ENCODE peak calls at places on chromosomes 7 and 10, in five cellular contexts. Q, W, J, X and N are unnamed samples.
A peak's percentile ranks its signal among the peaks of the same experiment; 100 is the strongest.

GRCh38 chr10:104614245-104614831 is 26.8 kb upstream of the SORCS3 start:
- DNase-seq in Q (no peak), W (no peak), J (no peak), X (peak; percentile 43), N (no peak)

GRCh38 chr10:133017203-133017601 is 70.5 kb upstream of the ADGRA1 start:
- DNase-seq in Q (no peak), W (no peak), J (no peak), X (no peak), N (no peak)

GRCh38 chr7:54529568-54529967 is 12.6 kb upstream of the VSTM2A start:
- DNase-seq in Q (no peak), W (no peak), J (no peak), X (no peak), N (no peak)

GRCh38 chr7:130486114-130486962 is 5.5 kb upstream of the MEST start:
- DNase-seq in Q (peak; percentile 41), W (peak; percentile 87), J (no peak), X (peak; percentile 85), N (peak; percentile 60)

GRCh38 chr7:130473877-130474276 is 18.0 kb upstream of the MEST start:
- DNase-seq in Q (no peak), W (no peak), J (no peak), X (no peak), N (no peak)

GRCh38 chr10:89389254-89389653 is 3.2 kb upstream of the IFIT1 start:
- DNase-seq in Q (no peak), W (no peak), J (no peak), X (peak; percentile 58), N (no peak)

GRCh38 chr7:119472398-119473038 is 800.5 kb upstream of the KCND2 start:
- DNase-seq in Q (no peak), W (peak; percentile 12), J (no peak), X (no peak), N (no peak)

GRCh38 chr10:127964644-127965043 is 57.7 kb downstream of the PTPRE start:
- DNase-seq in Q (no peak), W (no peak), J (no peak), X (no peak), N (no peak)

GRCh38 chr7:41771717-41772116 is 68.8 kb upstream of the INHBA start:
- DNase-seq in Q (no peak), W (no peak), J (no peak), X (no peak), N (no peak)

GRCh38 chr7:1228535-1229333 is 3.9 kb upstream of the UNCX start:
- DNase-seq in Q (no peak), W (no peak), J (no peak), X (no peak), N (no peak)

GRCh38 chr7:30464231-30464660 is 14.3 kb downstream of the NOD1 start:
- DNase-seq in Q (no peak), W (no peak), J (no peak), X (peak; percentile 49), N (peak; percentile 51)

GRCh38 chr7:70092314-70093303 is 494.3 kb downstream of the AUTS2 start:
- DNase-seq in Q (no peak), W (no peak), J (no peak), X (no peak), N (no peak)

GRCh38 chr10:70688828-70689227 is 16.5 kb downstream of the ADAMTS14 start:
- DNase-seq in Q (no peak), W (no peak), J (no peak), X (no peak), N (no peak)

GRCh38 chr7:43302773-43303172 is 190.3 kb downstream of the HECW1 start:
- DNase-seq in Q (no peak), W (no peak), J (no peak), X (no peak), N (no peak)

GRCh38 chr7:48868916-48869315 is 55.4 kb upstream of the CDC14C start:
- DNase-seq in Q (no peak), W (no peak), J (no peak), X (no peak), N (no peak)

GRCh38 chr10:118332948-118333710 is 9.0 kb downstream of the FAM204A start:
- DNase-seq in Q (no peak), W (no peak), J (no peak), X (no peak), N (no peak)

GRCh38 chr7:55533050-55533728 is 39.1 kb downstream of the VOPP1 start:
- DNase-seq in Q (peak; percentile 60), W (peak; percentile 72), J (peak; percentile 46), X (peak; percentile 97), N (peak; percentile 83)

GRCh38 chr7:55641273-55641691 is 69.0 kb upstream of the VOPP1 start:
- DNase-seq in Q (no peak), W (peak; percentile 33), J (peak; percentile 8), X (peak; percentile 81), N (peak; percentile 34)

GRCh38 chr7:24069751-24070150 is 214.2 kb upstream of the NPY start:
- DNase-seq in Q (no peak), W (no peak), J (no peak), X (no peak), N (no peak)

GRCh38 chr10:80136134-80136571 is 3.6 kb downstream of the PLAC9 start:
- DNase-seq in Q (no peak), W (no peak), J (no peak), X (no peak), N (no peak)

GRCh38 chr10:131146790-131147189 is 164.7 kb downstream of the TCERG1L start:
- DNase-seq in Q (no peak), W (no peak), J (no peak), X (no peak), N (no peak)

GRCh38 chr10:6279540-6280267 is 77.0 kb downstream of the PFKFB3 start:
- DNase-seq in Q (no peak), W (no peak), J (no peak), X (no peak), N (no peak)

GRCh38 chr10:118017850-118018249 is 28.9 kb downstream of the RAB11FIP2 start:
- DNase-seq in Q (no peak), W (no peak), J (no peak), X (no peak), N (no peak)

GRCh38 chr7:50595538-50596102 is 30.4 kb upstream of the DDC start:
- DNase-seq in Q (no peak), W (no peak), J (peak; percentile 6), X (peak; percentile 49), N (no peak)

GRCh38 chr10:85510682-85511081 is 855.9 kb downstream of the GRID1 start:
- DNase-seq in Q (no peak), W (no peak), J (no peak), X (no peak), N (no peak)

GRCh38 chr7:79217468-79217867 is 236.0 kb downstream of the MAGI2 start:
- DNase-seq in Q (no peak), W (no peak), J (no peak), X (no peak), N (no peak)

GRCh38 chr7:102285541-102286236 is 979 bp upstream of the SH2B2 start:
- DNase-seq in Q (no peak), W (no peak), J (no peak), X (no peak), N (no peak)

GRCh38 chr10:26479766-26480492 is 41.8 kb downstream of the APBB1IP start:
- DNase-seq in Q (no peak), W (no peak), J (no peak), X (peak; percentile 66), N (peak; percentile 66)

GRCh38 chr7:34073676-34074075 is 168.3 kb downstream of the BMPER start:
- DNase-seq in Q (no peak), W (no peak), J (no peak), X (no peak), N (no peak)